ENCODE peak calls at places on chromosomes 6 and 20, in nine cellular contexts. K is colonic mucosa, S is nephron progenitor cell, A is BE2C, O is uterus, B is left ventricle myocardium inferior, H is glutamatergic neuron, C is HFF-Myc, D is brain microvascular endothelial cell. Y is an unnamed sample.

GRCh38 chr20:723756-724155 is 44.5 kb downstream of the SLC52A3 start:
- DNase-seq in K (no peak), S (no peak), A (no peak), O (no peak), B (peak; percentile 53), H (peak; percentile 56), C (no peak), D (no peak), Y (no peak)

GRCh38 chr20:40812415-40813212 is 123.6 kb upstream of the MAFB start:
- DNase-seq in K (no peak), S (no peak), A (no peak), O (no peak), B (no peak), H (peak; percentile 47), C (no peak), D (no peak), Y (no peak)

GRCh38 chr20:25750765-25751696 is 54.4 kb upstream of the ZNF337 start:
- DNase-seq in K (peak; percentile 72), S (no peak), A (peak; percentile 66), O (peak; percentile 55), B (peak; percentile 53), H (no peak), C (peak; percentile 12), D (peak; percentile 7), Y (peak; percentile 5)

GRCh38 chr20:21270806-21271205 is 32.3 kb upstream of the XRN2 start:
- DNase-seq in K (no peak), S (no peak), A (no peak), O (no peak), B (no peak), H (no peak), C (no peak), D (no peak), Y (no peak)

GRCh38 chr6:121442591-121442990 is 7.1 kb downstream of the GJA1 start:
- DNase-seq in K (no peak), S (no peak), A (no peak), O (no peak), B (no peak), H (no peak), C (no peak), D (no peak), Y (no peak)

GRCh38 chr6:31952140-31952805 is 6.4 kb downstream of the CFB start:
- DNase-seq in K (peak; percentile 66), S (peak; percentile 74), A (peak; percentile 68), O (peak; percentile 56), B (peak; percentile 52), H (peak; percentile 83), C (no peak), D (peak; percentile 46), Y (peak; percentile 49)

GRCh38 chr20:62236674-62236996 is 1.7 kb upstream of the OSBPL2 start:
- DNase-seq in K (no peak), S (peak; percentile 69), A (no peak), O (no peak), B (no peak), H (no peak), C (no peak), D (no peak), Y (no peak)

GRCh38 chr6:102984360-102984759 is 1590.9 kb downstream of the GRIK2 start:
- DNase-seq in K (no peak), S (no peak), A (no peak), O (no peak), B (no peak), H (no peak), C (no peak), D (no peak), Y (no peak)

GRCh38 chr6:36979343-36979742 is 6.7 kb downstream of the MTCH1 start:
- DNase-seq in K (peak; percentile 34), S (no peak), A (peak; percentile 70), O (peak; percentile 61), B (no peak), H (no peak), C (peak; percentile 36), D (peak; percentile 29), Y (peak; percentile 44)

GRCh38 chr6:16982827-16983226 is 119.0 kb upstream of the STMND1 start:
- DNase-seq in K (no peak), S (no peak), A (no peak), O (no peak), B (no peak), H (no peak), C (no peak), D (peak; percentile 52), Y (peak; percentile 88)

GRCh38 chr6:18845891-18846290 is 458.7 kb downstream of the RNF144B start:
- DNase-seq in K (no peak), S (no peak), A (no peak), O (no peak), B (no peak), H (no peak), C (no peak), D (no peak), Y (no peak)

GRCh38 chr20:25247666-25248500 is at the start of gene PYGB:
- DNase-seq in K (peak; percentile 90), S (peak; percentile 81), A (peak; percentile 86), O (peak; percentile 66), B (peak; percentile 78), H (peak; percentile 79), C (peak; percentile 51), D (peak; percentile 63), Y (no peak)

GRCh38 chr20:54872440-54872839 is 397.0 kb downstream of the DOK5 start:
- DNase-seq in K (no peak), S (no peak), A (no peak), O (no peak), B (no peak), H (no peak), C (no peak), D (no peak), Y (no peak)

GRCh38 chr6:80638222-80639055 is 532.0 kb downstream of the BCKDHB start:
- DNase-seq in K (peak; percentile 36), S (no peak), A (peak; percentile 89), O (peak; percentile 33), B (no peak), H (peak; percentile 52), C (peak; percentile 97), D (peak; percentile 98), Y (peak; percentile 34)

GRCh38 chr6:155328539-155329459 is 14.5 kb upstream of the TFB1M start:
- DNase-seq in K (peak; percentile 36), S (no peak), A (no peak), O (no peak), B (no peak), H (no peak), C (no peak), D (no peak), Y (no peak)

GRCh38 chr6:111015656-111016190 is 33.9 kb downstream of the RPF2 start:
- DNase-seq in K (no peak), S (no peak), A (no peak), O (no peak), B (no peak), H (no peak), C (no peak), D (no peak), Y (no peak)

GRCh38 chr6:4727671-4728435 is 48.4 kb upstream of the CDYL start:
- DNase-seq in K (peak; percentile 67), S (no peak), A (no peak), O (no peak), B (no peak), H (no peak), C (no peak), D (no peak), Y (no peak)

DNA sequence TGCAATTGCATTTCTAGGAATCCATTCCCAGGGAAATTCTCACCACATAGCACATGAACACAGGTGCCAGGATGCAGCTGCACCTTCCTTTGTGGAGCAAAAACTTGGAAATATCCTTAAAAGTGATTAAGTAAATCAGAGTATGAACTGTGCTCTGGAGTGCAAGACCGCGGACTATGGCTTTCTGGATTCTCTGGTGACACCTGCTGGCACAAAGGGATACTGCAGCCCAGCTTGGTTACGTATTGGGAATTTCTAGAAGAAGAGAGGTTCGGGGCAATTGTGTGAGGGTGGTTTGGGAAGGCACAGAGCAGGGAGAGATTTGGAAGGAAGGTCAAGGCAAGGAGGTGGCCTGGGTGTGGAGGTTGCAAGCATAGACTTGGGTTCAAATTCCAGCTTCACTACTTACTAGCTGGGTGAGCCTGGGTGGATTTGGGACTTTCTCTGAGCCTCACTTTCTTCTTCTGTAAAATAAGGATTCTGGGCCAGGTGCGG is 15.9 kb upstream of the PEDS1 start:
- DNase-seq in K (peak; percentile 91), S (peak; percentile 80), A (peak; percentile 74), O (peak; percentile 82), B (peak; percentile 81), H (peak; percentile 81), C (peak; percentile 66), D (peak; percentile 86), Y (peak; percentile 50)
- TF ChIP-seq CTCF in K (peak; percentile 90), S (peak; percentile 87), A (peak; percentile 98), O (peak; percentile 94), B (peak; percentile 92), H (peak; percentile 93), C (peak; percentile 96), D (peak; percentile 99), Y (peak; percentile 98)

GRCh38 chr6:6131492-6132109 is 124.9 kb upstream of the NRN1 start:
- DNase-seq in K (no peak), S (peak; percentile 10), A (no peak), O (no peak), B (no peak), H (no peak), C (no peak), D (no peak), Y (no peak)
- TF ChIP-seq CTCF in K (peak; percentile 19), S (peak; percentile 55), A (peak; percentile 61), O (no peak), B (peak; percentile 46), H (peak; percentile 74), C (peak; percentile 31), D (peak; percentile 38), Y (peak; percentile 19)

GRCh38 chr6:149128489-149129145 is 188.9 kb upstream of the TAB2 start:
- DNase-seq in K (no peak), S (no peak), A (no peak), O (no peak), B (peak; percentile 40), H (no peak), C (no peak), D (no peak), Y (no peak)
- TF ChIP-seq CTCF in K (no peak), S (no peak), A (no peak), O (no peak), B (no peak), H (no peak), C (no peak), D (no peak), Y (no peak)

GRCh38 chr6:346389-347030 is 45.0 kb upstream of the IRF4 start:
- DNase-seq in K (no peak), S (no peak), A (no peak), O (peak; percentile 44), B (no peak), H (no peak), C (peak; percentile 20), D (peak; percentile 24), Y (no peak)
- TF ChIP-seq CTCF in K (no peak), S (no peak), A (no peak), O (no peak), B (no peak), H (no peak), C (no peak), D (no peak), Y (no peak)

GRCh38 chr6:93566285-93566684 is 146.9 kb upstream of the EPHA7 start:
- DNase-seq in K (no peak), S (no peak), A (no peak), O (no peak), B (no peak), H (no peak), C (no peak), D (no peak), Y (no peak)
- TF ChIP-seq CTCF in K (no peak), S (no peak), A (no peak), O (no peak), B (no peak), H (no peak), C (no peak), D (no peak), Y (no peak)